ENCODE peak calls at places on chromosome 15, in six cellular contexts. Q, T, C, Y, H and L are unnamed samples.

GRCh38 chr15:42450434-42450790 is 40.5 kb downstream of the ZNF106 start:
- DNase-seq in Q (no peak), T (no peak), C (no peak), Y (no peak), H (no peak), L (no peak)

GRCh38 chr15:47339800-47340575 is 377.3 kb upstream of the SEMA6D start:
- DNase-seq in Q (no peak), T (no peak), C (no peak), Y (no peak), H (no peak), L (no peak)

GRCh38 chr15:41917767-41918430 is 24.0 kb upstream of the SPTBN5 start:
- DNase-seq in Q (peak), T (no peak), C (no peak), Y (no peak), H (peak), L (no peak)

GRCh38 chr15:61335998-61336648 is 107.0 kb upstream of the RORA start:
- DNase-seq in Q (no peak), T (no peak), C (no peak), Y (no peak), H (no peak), L (no peak)

GRCh38 chr15:32675474-32675873 is 34.0 kb downstream of the SCG5 start:
- DNase-seq in Q (no peak), T (no peak), C (no peak), Y (no peak), H (no peak), L (no peak)

GRCh38 chr15:63094495-63094931 is 27.1 kb upstream of the LACTB start:
- DNase-seq in Q (peak), T (no peak), C (peak), Y (no peak), H (no peak), L (no peak)

GRCh38 chr15:80259942-80260510 is 8.0 kb upstream of the CTXND1 start:
- DNase-seq in Q (no peak), T (no peak), C (no peak), Y (no peak), H (no peak), L (no peak)

GRCh38 chr15:73631915-73632669 is 1.1 kb downstream of the NPTN start:
- DNase-seq in Q (peak), T (peak), C (no peak), Y (peak), H (no peak), L (peak)

GRCh38 chr15:64775551-64776401 is at the start of gene RBPMS2:
- DNase-seq in Q (peak), T (peak), C (no peak), Y (no peak), H (no peak), L (peak)

GRCh38 chr15:51348688-51349087 is 7.2 kb downstream of the GLDN start:
- DNase-seq in Q (no peak), T (no peak), C (no peak), Y (no peak), H (no peak), L (no peak)

GRCh38 chr15:77002436-77002835 is 7.5 kb downstream of the PSTPIP1 start:
- DNase-seq in Q (no peak), T (no peak), C (no peak), Y (peak), H (no peak), L (peak)

GRCh38 chr15:98530570-98530969 is 117.8 kb upstream of the IGF1R start:
- DNase-seq in Q (no peak), T (no peak), C (no peak), Y (no peak), H (no peak), L (no peak)

DNA sequence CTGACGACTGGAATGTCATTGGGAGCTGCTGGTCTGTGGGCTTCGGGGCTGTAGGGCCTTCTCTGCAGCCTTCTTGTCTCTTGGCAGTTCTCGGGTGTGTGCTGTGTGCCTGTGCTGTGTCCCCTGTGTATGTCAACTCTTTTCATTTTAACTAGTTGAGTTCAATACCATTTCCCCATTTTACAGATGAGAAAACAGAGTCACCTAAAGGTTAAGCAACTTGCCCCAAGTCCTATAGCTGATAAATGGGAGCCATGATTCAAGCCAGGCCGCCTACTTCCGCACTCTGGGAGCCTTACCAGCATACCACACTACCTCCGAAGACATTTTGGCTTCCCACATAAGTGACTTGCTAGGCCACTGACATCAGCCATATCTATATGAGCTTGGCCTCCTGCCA is 85.7 kb downstream of the FAM81A start:
- DNase-seq in Q (no peak), T (no peak), C (no peak), Y (no peak), H (no peak), L (no peak)
- H3K4me2 ChIP-seq in Q (no peak), T (no peak), C (peak), Y (no peak), H (no peak), L (no peak)

GRCh38 chr15:28884151-28884940 is 1.4 kb upstream of the APBA2 start:
- DNase-seq in Q (no peak), T (no peak), C (no peak), Y (no peak), H (no peak), L (no peak)
- H3K4me2 ChIP-seq in Q (no peak), T (no peak), C (no peak), Y (no peak), H (no peak), L (no peak)

DNA sequence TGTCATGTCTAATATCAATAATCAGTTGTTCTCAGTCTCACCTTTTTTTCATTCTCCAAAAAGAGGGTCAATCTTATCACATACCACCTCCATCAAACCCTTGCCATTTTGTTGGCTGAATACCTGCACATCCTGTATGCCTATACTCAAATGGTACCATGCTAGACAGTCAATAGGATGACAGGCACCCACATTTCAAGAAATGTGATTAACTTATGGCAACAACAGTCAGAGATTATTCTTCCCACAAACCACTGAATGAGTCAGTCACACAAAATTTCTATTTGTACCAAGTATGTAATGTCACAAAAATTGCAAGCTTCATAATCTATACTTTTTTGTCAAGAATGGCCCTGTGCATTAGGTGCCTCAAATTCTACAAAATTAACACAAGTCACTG is 5.1 kb upstream of the SLC27A2 start:
- DNase-seq in Q (peak), T (no peak), C (no peak), Y (no peak), H (no peak), L (no peak)
- H3K4me2 ChIP-seq in Q (no peak), T (no peak), C (no peak), Y (no peak), H (no peak), L (no peak)

GRCh38 chr15:86193716-86194408 is 114.2 kb downstream of the AGBL1 start:
- DNase-seq in Q (no peak), T (no peak), C (no peak), Y (no peak), H (no peak), L (no peak)
- H3K4me2 ChIP-seq in Q (no peak), T (no peak), C (no peak), Y (no peak), H (no peak), L (no peak)

DNA sequence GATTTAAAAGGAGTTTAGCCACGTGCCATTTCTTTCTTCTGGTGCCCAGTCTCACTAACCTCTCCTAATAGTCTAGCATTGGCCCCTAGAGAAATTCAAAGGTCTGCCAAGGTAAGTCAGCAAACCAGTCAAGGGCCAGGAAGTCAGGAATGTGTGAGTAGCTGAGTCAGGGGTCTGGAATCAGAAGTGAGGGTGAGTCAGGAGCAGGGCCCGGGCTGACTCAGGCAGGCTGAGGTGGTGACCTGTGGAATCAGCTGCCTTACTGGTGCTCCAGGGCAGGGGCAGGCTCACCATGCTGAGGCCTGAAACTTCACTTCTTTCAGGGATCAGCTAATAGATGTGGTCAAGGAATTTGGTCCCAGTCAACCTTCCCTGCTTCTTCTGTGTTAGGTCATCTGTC is 105.8 kb upstream of the MYZAP start:
- DNase-seq in Q (peak), T (peak), C (peak), Y (no peak), H (peak), L (no peak)
- H3K4me2 ChIP-seq in Q (peak), T (no peak), C (no peak), Y (no peak), H (peak), L (no peak)